ENCODE peak calls at places on chromosome 1, in ten cellular contexts. X is epithelial cell of esophagus, P is Peyer's patch, S is cardiac septum, O is GM03348, M is AG04450, I is GM12864, Y is amniotic stem cell, R is stomach, E is HFF-Myc. B is an unnamed sample.

GRCh38 chr1:39711359-39712340 is 20.4 kb upstream of the HPCAL4 start:
- DNase-seq in X (no peak), P (no peak), S (no peak), O (no peak), M (no peak), I (no peak), Y (no peak), R (no peak), E (no peak), B (no peak)

GRCh38 chr1:94953107-94953506 is 26.2 kb upstream of the CNN3 start:
- DNase-seq in X (no peak), P (no peak), S (no peak), O (no peak), M (no peak), I (no peak), Y (no peak), R (no peak), E (no peak), B (no peak)

GRCh38 chr1:31617917-31618746 is 643 bp downstream of the HCRTR1 start:
- DNase-seq in X (peak), P (peak), S (no peak), O (peak), M (no peak), I (no peak), Y (no peak), R (peak), E (no peak), B (no peak)

GRCh38 chr1:14800014-14800413 is 201.5 kb downstream of the KAZN start:
- DNase-seq in X (no peak), P (no peak), S (no peak), O (no peak), M (no peak), I (no peak), Y (no peak), R (no peak), E (no peak), B (no peak)

GRCh38 chr1:44822981-44823451 is 14.7 kb downstream of the BTBD19 start:
- DNase-seq in X (no peak), P (no peak), S (no peak), O (no peak), M (no peak), I (no peak), Y (no peak), R (no peak), E (no peak), B (no peak)

GRCh38 chr1:91511386-91511785 is 10.7 kb downstream of the CDC7 start:
- DNase-seq in X (peak), P (no peak), S (no peak), O (peak), M (no peak), I (peak), Y (peak), R (no peak), E (no peak), B (no peak)

GRCh38 chr1:154485106-154485505 is 16.9 kb upstream of the TDRD10 start:
- DNase-seq in X (no peak), P (peak), S (peak), O (no peak), M (no peak), I (no peak), Y (no peak), R (peak), E (no peak), B (no peak)

GRCh38 chr1:211613108-211613947 is 34.4 kb upstream of the SLC30A1 start:
- DNase-seq in X (peak), P (peak), S (peak), O (peak), M (peak), I (no peak), Y (peak), R (peak), E (peak), B (peak)

GRCh38 chr1:178168535-178168934 is 74.6 kb downstream of the RASAL2 start:
- DNase-seq in X (peak), P (no peak), S (no peak), O (no peak), M (peak), I (no peak), Y (peak), R (no peak), E (no peak), B (no peak)